ENCODE peak calls at places on chromosome 11, in four cellular contexts. U is spleen, S is bronchial epithelial cell, W is endothelial cell of umbilical vein. L is an unnamed sample.

GRCh38 chr11:47236482-47236881 is 12.1 kb downstream of the ACP2 start:
- DNase-seq in U (no peak), S (peak; percentile 58), W (peak; percentile 43), L (no peak)

GRCh38 chr11:103832762-103833161 is 203.7 kb upstream of the DDI1 start:
- DNase-seq in U (no peak), S (no peak), W (no peak), L (no peak)

GRCh38 chr11:202490-202889 is 4.7 kb downstream of the BET1L start:
- DNase-seq in U (no peak), S (no peak), W (no peak), L (no peak)

GRCh38 chr11:119115484-119116234 is 5.7 kb upstream of the HINFP start:
- DNase-seq in U (peak; percentile 86), S (no peak), W (no peak), L (peak; percentile 50)

GRCh38 chr11:1307998-1308744 is 1.3 kb downstream of the TOLLIP start:
- DNase-seq in U (peak; percentile 76), S (peak; percentile 28), W (no peak), L (no peak)

GRCh38 chr11:72236083-72236697 is 7.8 kb downstream of the PHOX2A start:
- DNase-seq in U (no peak), S (no peak), W (no peak), L (no peak)

GRCh38 chr11:25981998-25982397 is 349.9 kb upstream of the ANO3 start:
- DNase-seq in U (no peak), S (peak; percentile 72), W (peak; percentile 72), L (no peak)

GRCh38 chr11:120601566-120601965 is 90.0 kb downstream of the GRIK4 start:
- DNase-seq in U (no peak), S (peak; percentile 6), W (no peak), L (no peak)

GRCh38 chr11:134367781-134368180 is 36.0 kb downstream of the GLB1L2 start:
- DNase-seq in U (peak; percentile 65), S (no peak), W (no peak), L (no peak)

GRCh38 chr11:100682247-100682969 is 4.7 kb upstream of the ARHGAP42 start:
- DNase-seq in U (no peak), S (peak; percentile 30), W (peak; percentile 39), L (no peak)

GRCh38 chr11:83044958-83045712 is 26.6 kb downstream of the RAB30 start:
- DNase-seq in U (no peak), S (peak; percentile 93), W (peak; percentile 55), L (no peak)

GRCh38 chr11:24556693-24557092 is 59.8 kb downstream of the LUZP2 start:
- DNase-seq in U (no peak), S (no peak), W (no peak), L (no peak)

GRCh38 chr11:118304227-118304808 is at the start of gene CD3E:
- DNase-seq in U (peak; percentile 75), S (no peak), W (no peak), L (peak; percentile 78)

GRCh38 chr11:4683020-4683419 is 14.6 kb downstream of the OR51E2 start:
- DNase-seq in U (no peak), S (peak; percentile 81), W (no peak), L (no peak)

GRCh38 chr11:74011360-74012071 is 2.6 kb upstream of the UCP3 start:
- DNase-seq in U (no peak), S (no peak), W (no peak), L (no peak)

GRCh38 chr11:109798521-109798920 is 294.7 kb upstream of the ZC3H12C start:
- DNase-seq in U (no peak), S (no peak), W (no peak), L (no peak)

GRCh38 chr11:57798905-57799559 is 37.4 kb downstream of the CTNND1 start:
- DNase-seq in U (no peak), S (peak; percentile 99), W (peak; percentile 68), L (no peak)

GRCh38 chr11:20397281-20397680 is 9.8 kb downstream of the PRMT3 start:
- DNase-seq in U (no peak), S (peak; percentile 51), W (peak; percentile 41), L (no peak)

GRCh38 chr11:13000721-13001120 is 8.4 kb upstream of the RASSF10 start:
- DNase-seq in U (no peak), S (no peak), W (no peak), L (no peak)
- H3K27me3 ChIP-seq in U (no peaks in the 10 kb centered on the region), S (no peaks in the 10 kb centered on the region), W (peaks cover 40% of the 10 kb centered on the region), L (peaks cover 3% of the 10 kb centered on the region)

GRCh38 chr11:65967329-65967934 is 5.9 kb downstream of the SART1 start:
- DNase-seq in U (no peak), S (no peak), W (no peak), L (no peak)
- H3K27me3 ChIP-seq in U (no peaks in the 10 kb centered on the region), S (no peaks in the 10 kb centered on the region), W (no peaks in the 10 kb centered on the region), L (no peaks in the 10 kb centered on the region)

GRCh38 chr11:2867722-2868548 is 17.6 kb downstream of the CDKN1C start:
- DNase-seq in U (no peak), S (no peak), W (no peak), L (no peak)
- H3K27me3 ChIP-seq in U (no peaks in the 10 kb centered on the region), S (peaks cover 15% of the 10 kb centered on the region), W (peaks cover 52% of the 10 kb centered on the region), L (peaks cover 8% of the 10 kb centered on the region)

GRCh38 chr11:129613076-129613475 is 202.6 kb upstream of the TMEM45B start:
- DNase-seq in U (no peak), S (peak; percentile 36), W (no peak), L (no peak)

GRCh38 chr11:129610545-129610944 is 205.1 kb upstream of the TMEM45B start:
- DNase-seq in U (no peak), S (no peak), W (no peak), L (no peak)

GRCh38 chr11:129611661-129612566 is 203.7 kb upstream of the TMEM45B start:
- DNase-seq in U (no peak), S (no peak), W (no peak), L (no peak)

GRCh38 chr11:129608711-129609110 is 206.9 kb upstream of the TMEM45B start:
- DNase-seq in U (no peak), S (peak; percentile 84), W (no peak), L (no peak)

DNA sequence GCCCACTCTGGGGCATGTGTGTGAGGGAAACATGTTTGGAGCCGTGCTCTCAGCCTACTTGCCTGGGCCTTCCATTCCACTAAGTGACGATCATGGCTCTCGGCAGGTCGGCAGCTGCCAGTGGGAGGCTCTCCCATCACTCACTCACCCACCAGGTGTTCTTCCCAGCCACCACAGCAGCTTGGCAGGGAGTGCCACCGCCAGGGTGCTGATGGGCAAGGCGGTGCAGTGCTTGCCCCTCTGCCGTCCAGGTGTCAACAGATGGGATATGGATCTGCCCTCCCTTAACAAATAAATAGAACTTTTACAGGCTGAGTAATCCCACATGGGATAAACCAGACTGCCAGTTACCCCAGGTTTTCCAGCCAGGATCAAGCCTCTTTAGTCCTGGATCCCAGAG is 205.5 kb upstream of the TMEM45B start:
- DNase-seq in U (no peak), S (no peak), W (no peak), L (no peak)
- H3K27me3 ChIP-seq in U (no peaks in the 10 kb centered on the region), S (no peaks in the 10 kb centered on the region), W (no peaks in the 10 kb centered on the region), L (no peaks in the 10 kb centered on the region)

DNA sequence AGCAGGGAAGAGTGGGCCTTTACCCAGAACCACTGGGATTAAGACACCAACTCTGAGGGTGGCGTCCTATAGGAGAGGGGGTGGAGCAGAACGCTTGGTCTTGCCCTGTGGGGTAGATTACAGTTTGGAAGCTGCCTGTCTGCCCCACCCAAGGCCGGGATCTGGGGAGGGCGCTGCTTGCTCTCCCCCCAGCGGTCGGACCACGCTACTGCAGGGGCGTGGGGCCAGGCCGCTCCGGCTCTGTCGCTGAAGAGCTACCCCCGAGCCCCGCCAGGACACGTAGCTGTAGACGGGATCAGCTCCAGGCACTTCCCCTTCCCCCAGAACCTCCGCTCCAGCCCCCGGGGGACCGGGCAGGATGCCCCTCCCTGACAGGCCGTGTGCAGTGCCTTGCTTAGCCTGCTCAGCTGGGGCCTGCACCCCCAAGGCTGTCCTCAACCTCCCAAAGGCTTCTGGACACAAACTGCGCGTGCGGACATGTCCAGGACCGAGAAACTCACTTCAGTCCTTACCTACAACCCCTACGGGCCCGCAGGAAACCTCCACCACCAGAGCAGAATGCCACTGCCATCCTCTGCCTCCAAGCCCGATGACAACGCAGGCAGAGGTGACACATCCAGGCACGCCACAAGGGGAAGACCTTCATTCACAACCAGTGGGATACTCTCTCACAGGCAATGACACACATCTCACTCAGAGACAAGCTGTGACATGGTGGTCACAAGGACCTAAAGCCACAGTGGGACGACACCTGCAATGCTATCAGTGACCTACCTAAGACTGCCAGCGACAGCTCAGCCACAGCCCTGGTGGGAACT is 3.6 kb downstream of the AHNAK start:
- DNase-seq in U (peak; percentile 95), S (peak; percentile 73), W (peak; percentile 75), L (peak; percentile 65)
- H3K27me3 ChIP-seq in U (no peaks in the 10 kb centered on the region), S (no peaks in the 10 kb centered on the region), W (no peaks in the 10 kb centered on the region), L (no peaks in the 10 kb centered on the region)

GRCh38 chr11:131796089-131796488 is 425.7 kb downstream of the NTM start:
- DNase-seq in U (no peak), S (no peak), W (no peak), L (no peak)

GRCh38 chr11:131802416-131802815 is 432.0 kb downstream of the NTM start:
- DNase-seq in U (no peak), S (no peak), W (no peak), L (no peak)

GRCh38 chr11:131800452-131800851 is 430.0 kb downstream of the NTM start:
- DNase-seq in U (no peak), S (no peak), W (no peak), L (no peak)

GRCh38 chr11:131796541-131796940 is 426.1 kb downstream of the NTM start:
- DNase-seq in U (no peak), S (no peak), W (no peak), L (no peak)
- H3K27me3 ChIP-seq in U (no peaks in the 10 kb centered on the region), S (no peaks in the 10 kb centered on the region), W (peaks cover 10% of the 10 kb centered on the region), L (no peaks in the 10 kb centered on the region)

GRCh38 chr11:35138058-35138457 is 913 bp upstream of the CD44 start:
- DNase-seq in U (no peak), S (no peak), W (no peak), L (no peak)
- H3K27me3 ChIP-seq in U (no peaks in the 10 kb centered on the region), S (no peaks in the 10 kb centered on the region), W (no peaks in the 10 kb centered on the region), L (no peaks in the 10 kb centered on the region)

GRCh38 chr11:19349340-19350025 is 108.7 kb upstream of the E2F8 start:
- DNase-seq in U (no peak), S (no peak), W (no peak), L (no peak)
- H3K27me3 ChIP-seq in U (peaks cover 3% of the 10 kb centered on the region), S (peaks cover 47% of the 10 kb centered on the region), W (peaks cover 8% of the 10 kb centered on the region), L (peaks cover 13% of the 10 kb centered on the region)

GRCh38 chr11:128515766-128516466 is 71.4 kb downstream of the ETS1 start:
- DNase-seq in U (no peak), S (no peak), W (no peak), L (no peak)
- H3K27me3 ChIP-seq in U (no peaks in the 10 kb centered on the region), S (no peaks in the 10 kb centered on the region), W (no peaks in the 10 kb centered on the region), L (no peaks in the 10 kb centered on the region)